ENCODE peak calls at places on chromosomes 4 and X, in five cellular contexts. One of them, this sample, is unnamed.

GRCh38 chr4:84582988-84583870 is at the start of gene CDS1:
- DNase-seq in fibroblast of lung: no peak
- DNase-seq in CD8-positive, alpha-beta memory T cell: peak; percentile 1
- DNase-seq in NT2/D1: no peak
- DNase-seq in GM23338: peak; percentile 77
- DNase-seq in this sample: peak; percentile 67

GRCh38 chr4:38242822-38243384 is 282.7 kb downstream of the PTTG2 start:
- DNase-seq in fibroblast of lung: no peak
- DNase-seq in CD8-positive, alpha-beta memory T cell: no peak
- DNase-seq in NT2/D1: no peak
- DNase-seq in GM23338: no peak
- DNase-seq in this sample: no peak

GRCh38 chr4:76486588-76487276 is 51.7 kb downstream of the SHROOM3 start:
- DNase-seq in fibroblast of lung: no peak
- DNase-seq in CD8-positive, alpha-beta memory T cell: no peak
- DNase-seq in NT2/D1: no peak
- DNase-seq in GM23338: no peak
- DNase-seq in this sample: no peak

GRCh38 chr4:106494066-106494465 is 125.5 kb upstream of the GIMD1 start:
- DNase-seq in fibroblast of lung: peak; percentile 4
- DNase-seq in CD8-positive, alpha-beta memory T cell: no peak
- DNase-seq in NT2/D1: no peak
- DNase-seq in GM23338: no peak
- DNase-seq in this sample: no peak

GRCh38 chr4:54998991-54999390 is 126.4 kb downstream of the KDR start:
- DNase-seq in fibroblast of lung: peak; percentile 64
- DNase-seq in CD8-positive, alpha-beta memory T cell: no peak
- DNase-seq in NT2/D1: no peak
- DNase-seq in GM23338: peak; percentile 68
- DNase-seq in this sample: no peak

GRCh38 chr4:740656-741282 is 35.1 kb downstream of the PCGF3 start:
- DNase-seq in fibroblast of lung: no peak
- DNase-seq in CD8-positive, alpha-beta memory T cell: no peak
- DNase-seq in NT2/D1: no peak
- DNase-seq in GM23338: no peak
- DNase-seq in this sample: no peak

GRCh38 chrX:3939967-3940610 is 226.6 kb upstream of the PRKX start:
- DNase-seq in fibroblast of lung: peak; percentile 4
- DNase-seq in CD8-positive, alpha-beta memory T cell: no peak
- DNase-seq in NT2/D1: peak; percentile 20
- DNase-seq in GM23338: peak; percentile 51
- DNase-seq in this sample: no peak

GRCh38 chrX:73400136-73400748 is 46.6 kb upstream of the CDX4 start:
- DNase-seq in fibroblast of lung: no peak
- DNase-seq in CD8-positive, alpha-beta memory T cell: no peak
- DNase-seq in NT2/D1: no peak
- DNase-seq in GM23338: peak; percentile 4
- DNase-seq in this sample: no peak

GRCh38 chr4:1504786-1505500 is 98.7 kb upstream of the NKX1-1 start:
- DNase-seq in fibroblast of lung: no peak
- DNase-seq in CD8-positive, alpha-beta memory T cell: no peak
- DNase-seq in NT2/D1: no peak
- DNase-seq in GM23338: no peak
- DNase-seq in this sample: no peak

GRCh38 chrX:154486052-154486395 is 391 bp downstream of the UBL4A start:
- DNase-seq in fibroblast of lung: no peak
- DNase-seq in CD8-positive, alpha-beta memory T cell: peak; percentile 22
- DNase-seq in NT2/D1: no peak
- DNase-seq in GM23338: peak; percentile 7
- DNase-seq in this sample: peak; percentile 27

GRCh38 chr4:57037982-57038604 is 59.4 kb downstream of the POLR2B start:
- DNase-seq in fibroblast of lung: peak; percentile 53
- DNase-seq in CD8-positive, alpha-beta memory T cell: no peak
- DNase-seq in NT2/D1: peak; percentile 46
- DNase-seq in GM23338: peak; percentile 89
- DNase-seq in this sample: peak; percentile 84

GRCh38 chrX:48781705-48782104 is 4.7 kb upstream of the GATA1 start:
- DNase-seq in fibroblast of lung: no peak
- DNase-seq in CD8-positive, alpha-beta memory T cell: no peak
- DNase-seq in NT2/D1: no peak
- DNase-seq in GM23338: no peak
- DNase-seq in this sample: no peak

GRCh38 chr4:13968723-13969122 is 341.2 kb upstream of the BOD1L1 start:
- DNase-seq in fibroblast of lung: peak; percentile 17
- DNase-seq in CD8-positive, alpha-beta memory T cell: no peak
- DNase-seq in NT2/D1: no peak
- DNase-seq in GM23338: no peak
- DNase-seq in this sample: no peak

GRCh38 chrX:47497274-47497673 is 14.3 kb upstream of the ZNF41 start:
- DNase-seq in fibroblast of lung: peak; percentile 67
- DNase-seq in CD8-positive, alpha-beta memory T cell: no peak
- DNase-seq in NT2/D1: no peak
- DNase-seq in GM23338: no peak
- DNase-seq in this sample: no peak

GRCh38 chr4:20698820-20699219 is 1.4 kb upstream of the PACRGL start:
- DNase-seq in fibroblast of lung: no peak
- DNase-seq in CD8-positive, alpha-beta memory T cell: no peak
- DNase-seq in NT2/D1: no peak
- DNase-seq in GM23338: no peak
- DNase-seq in this sample: no peak

GRCh38 chrX:71609095-71609750 is 9.1 kb downstream of the CXCR3 start:
- DNase-seq in fibroblast of lung: no peak
- DNase-seq in CD8-positive, alpha-beta memory T cell: no peak
- DNase-seq in NT2/D1: no peak
- DNase-seq in GM23338: no peak
- DNase-seq in this sample: no peak

GRCh38 chr4:99983289-99983943 is 33.3 kb upstream of the H2AZ1 start:
- DNase-seq in fibroblast of lung: no peak
- DNase-seq in CD8-positive, alpha-beta memory T cell: no peak
- DNase-seq in NT2/D1: no peak
- DNase-seq in GM23338: no peak
- DNase-seq in this sample: no peak

GRCh38 chr4:7967501-7968261 is 28.0 kb upstream of the AFAP1 start:
- DNase-seq in fibroblast of lung: peak; percentile 53
- DNase-seq in CD8-positive, alpha-beta memory T cell: no peak
- DNase-seq in NT2/D1: no peak
- DNase-seq in GM23338: no peak
- DNase-seq in this sample: no peak

GRCh38 chr4:946517-947471 is 14.5 kb downstream of the TMEM175 start:
- DNase-seq in fibroblast of lung: no peak
- DNase-seq in CD8-positive, alpha-beta memory T cell: no peak
- DNase-seq in NT2/D1: no peak
- DNase-seq in GM23338: no peak
- DNase-seq in this sample: no peak

GRCh38 chrX:9626379-9626778 is 139.3 kb downstream of the GPR143 start:
- DNase-seq in fibroblast of lung: no peak
- DNase-seq in CD8-positive, alpha-beta memory T cell: no peak
- DNase-seq in NT2/D1: no peak
- DNase-seq in GM23338: no peak
- DNase-seq in this sample: no peak

GRCh38 chrX:46796574-46797191 is 37.8 kb upstream of the SLC9A7 start:
- DNase-seq in fibroblast of lung: peak; percentile 69
- DNase-seq in CD8-positive, alpha-beta memory T cell: peak; percentile 41
- DNase-seq in NT2/D1: peak; percentile 57
- DNase-seq in GM23338: peak; percentile 69
- DNase-seq in this sample: peak; percentile 57

GRCh38 chrX:19715711-19716638 is 171.4 kb downstream of the SH3KBP1 start:
- DNase-seq in fibroblast of lung: no peak
- DNase-seq in CD8-positive, alpha-beta memory T cell: no peak
- DNase-seq in NT2/D1: no peak
- DNase-seq in GM23338: no peak
- DNase-seq in this sample: no peak

GRCh38 chr4:88880501-88881226 is 176.3 kb downstream of the FAM13A start:
- DNase-seq in fibroblast of lung: no peak
- DNase-seq in CD8-positive, alpha-beta memory T cell: no peak
- DNase-seq in NT2/D1: no peak
- DNase-seq in GM23338: no peak
- DNase-seq in this sample: peak; percentile 29

GRCh38 chrX:22063284-22063683 is 31.2 kb downstream of the PHEX start:
- DNase-seq in fibroblast of lung: no peak
- DNase-seq in CD8-positive, alpha-beta memory T cell: no peak
- DNase-seq in NT2/D1: no peak
- DNase-seq in GM23338: no peak
- DNase-seq in this sample: no peak

GRCh38 chr4:184848510-184848909 is 22.7 kb upstream of the ACSL1 start:
- DNase-seq in fibroblast of lung: no peak
- DNase-seq in CD8-positive, alpha-beta memory T cell: no peak
- DNase-seq in NT2/D1: no peak
- DNase-seq in GM23338: no peak
- DNase-seq in this sample: no peak

GRCh38 chrX:55451990-55452824 is at the start of gene MAGEH1:
- DNase-seq in fibroblast of lung: peak; percentile 82
- DNase-seq in CD8-positive, alpha-beta memory T cell: peak; percentile 68
- DNase-seq in NT2/D1: peak; percentile 49
- DNase-seq in GM23338: peak; percentile 69
- DNase-seq in this sample: peak; percentile 88

GRCh38 chrX:8815460-8816065 is 14.4 kb upstream of the FAM9A start:
- DNase-seq in fibroblast of lung: peak; percentile 42
- DNase-seq in CD8-positive, alpha-beta memory T cell: no peak
- DNase-seq in NT2/D1: peak; percentile 48
- DNase-seq in GM23338: peak; percentile 78
- DNase-seq in this sample: no peak

GRCh38 chr4:89928867-89929266 is 34.2 kb downstream of the MMRN1 start:
- DNase-seq in fibroblast of lung: no peak
- DNase-seq in CD8-positive, alpha-beta memory T cell: no peak
- DNase-seq in NT2/D1: no peak
- DNase-seq in GM23338: no peak
- DNase-seq in this sample: no peak

GRCh38 chr4:7857238-7857701 is 82.4 kb downstream of the AFAP1 start:
- DNase-seq in fibroblast of lung: peak; percentile 92
- DNase-seq in CD8-positive, alpha-beta memory T cell: no peak
- DNase-seq in NT2/D1: no peak
- DNase-seq in GM23338: no peak
- DNase-seq in this sample: peak; percentile 39

GRCh38 chrX:120840826-120841225 is 34.8 kb downstream of the CT47B1 start:
- DNase-seq in fibroblast of lung: no peak
- DNase-seq in CD8-positive, alpha-beta memory T cell: no peak
- DNase-seq in NT2/D1: no peak
- DNase-seq in GM23338: no peak
- DNase-seq in this sample: no peak

GRCh38 chr4:7752649-7753048 is 187.0 kb downstream of the AFAP1 start:
- DNase-seq in fibroblast of lung: no peak
- DNase-seq in CD8-positive, alpha-beta memory T cell: no peak
- DNase-seq in NT2/D1: no peak
- DNase-seq in GM23338: no peak
- DNase-seq in this sample: no peak

GRCh38 chr4:142567199-142567598 is 278.9 kb downstream of the INPP4B start:
- DNase-seq in fibroblast of lung: no peak
- DNase-seq in CD8-positive, alpha-beta memory T cell: peak; percentile 6
- DNase-seq in NT2/D1: no peak
- DNase-seq in GM23338: peak; percentile 87
- DNase-seq in this sample: no peak

GRCh38 chr4:89316931-89317366 is 9.3 kb upstream of the GPRIN3 start:
- DNase-seq in fibroblast of lung: peak; percentile 21
- DNase-seq in CD8-positive, alpha-beta memory T cell: peak; percentile 14
- DNase-seq in NT2/D1: no peak
- DNase-seq in GM23338: no peak
- DNase-seq in this sample: no peak

GRCh38 chr4:83285022-83285387 is 407 bp upstream of the COQ2 start:
- DNase-seq in fibroblast of lung: peak; percentile 61
- DNase-seq in CD8-positive, alpha-beta memory T cell: no peak
- DNase-seq in NT2/D1: no peak
- DNase-seq in GM23338: peak; percentile 47
- DNase-seq in this sample: no peak
- H3K4me1 ChIP-seq in fibroblast of lung: peaks cover 3% of the 10 kb centered on the region
- H3K4me1 ChIP-seq in CD8-positive, alpha-beta memory T cell: peaks cover 12% of the 10 kb centered on the region
- H3K4me1 ChIP-seq in NT2/D1: no peaks in the 10 kb centered on the region
- H3K4me1 ChIP-seq in GM23338: peaks cover 5% of the 10 kb centered on the region
- H3K4me1 ChIP-seq in this sample: peaks cover 17% of the 10 kb centered on the region

GRCh38 chr4:109729155-109729562 is 711 bp downstream of the PLA2G12A start:
- DNase-seq in fibroblast of lung: peak; percentile 34
- DNase-seq in CD8-positive, alpha-beta memory T cell: no peak
- DNase-seq in NT2/D1: no peak
- DNase-seq in GM23338: peak; percentile 27
- DNase-seq in this sample: no peak

GRCh38 chr4:109723110-109723509 is 6.8 kb downstream of the PLA2G12A start:
- DNase-seq in fibroblast of lung: no peak
- DNase-seq in CD8-positive, alpha-beta memory T cell: no peak
- DNase-seq in NT2/D1: no peak
- DNase-seq in GM23338: no peak
- DNase-seq in this sample: no peak

GRCh38 chr4:109730294-109731051 is 603 bp upstream of the PLA2G12A start:
- DNase-seq in fibroblast of lung: peak; percentile 58
- DNase-seq in CD8-positive, alpha-beta memory T cell: no peak
- DNase-seq in NT2/D1: peak; percentile 16
- DNase-seq in GM23338: peak; percentile 71
- DNase-seq in this sample: peak; percentile 66

GRCh38 chr4:109729563-109730293 is at the start of gene PLA2G12A:
- DNase-seq in fibroblast of lung: peak; percentile 55
- DNase-seq in CD8-positive, alpha-beta memory T cell: peak; percentile 74
- DNase-seq in NT2/D1: peak; percentile 38
- DNase-seq in GM23338: peak; percentile 93
- DNase-seq in this sample: peak; percentile 83

GRCh38 chr4:109728385-109728784 is 1.5 kb downstream of the PLA2G12A start:
- DNase-seq in fibroblast of lung: no peak
- DNase-seq in CD8-positive, alpha-beta memory T cell: no peak
- DNase-seq in NT2/D1: no peak
- DNase-seq in GM23338: no peak
- DNase-seq in this sample: no peak
- H3K4me3 ChIP-seq in fibroblast of lung: peak overlapping the region; percentile 34
- H3K4me3 ChIP-seq in CD8-positive, alpha-beta memory T cell: peak overlapping the region; percentile 89
- H3K4me3 ChIP-seq in NT2/D1: no peak overlapping the region
- H3K4me3 ChIP-seq in GM23338: peak overlapping the region; percentile 68
- H3K4me3 ChIP-seq in this sample: peak overlapping the region; percentile 78

DNA sequence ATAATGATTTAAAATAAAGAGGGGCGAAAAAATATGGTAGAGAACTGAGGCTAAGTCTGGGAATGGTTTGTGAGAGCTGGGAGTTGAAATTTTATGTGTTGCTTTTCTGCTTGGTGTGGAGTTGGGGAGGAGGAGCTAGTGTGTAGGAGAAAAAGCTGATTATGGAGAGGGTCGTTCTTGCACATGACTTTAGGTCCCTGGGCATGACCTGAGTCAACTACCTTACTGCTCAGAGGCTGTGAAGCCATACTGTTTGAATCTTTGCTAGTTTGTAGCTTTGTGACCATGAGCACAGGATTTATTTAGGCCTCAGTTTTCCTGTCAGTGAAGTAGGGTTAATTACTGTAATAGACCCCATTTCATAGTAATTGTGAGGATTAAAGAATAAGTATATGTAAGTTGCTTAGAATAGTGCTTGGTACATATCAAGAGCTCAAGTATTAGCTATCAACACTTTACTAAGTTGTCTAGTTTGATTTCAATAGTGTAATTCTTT is 78.6 kb downstream of the KDM6A start:
- DNase-seq in fibroblast of lung: no peak
- DNase-seq in CD8-positive, alpha-beta memory T cell: no peak
- DNase-seq in NT2/D1: no peak
- DNase-seq in GM23338: no peak
- DNase-seq in this sample: no peak
- H3K4me1 ChIP-seq in fibroblast of lung: no peaks in the 10 kb centered on the region
- H3K4me1 ChIP-seq in CD8-positive, alpha-beta memory T cell: peaks cover 15% of the 10 kb centered on the region
- H3K4me1 ChIP-seq in NT2/D1: no peaks in the 10 kb centered on the region
- H3K4me1 ChIP-seq in GM23338: peaks cover 16% of the 10 kb centered on the region
- H3K4me1 ChIP-seq in this sample: peaks cover 19% of the 10 kb centered on the region

GRCh38 chr4:18063079-18063478 is 41.5 kb upstream of the LCORL start:
- DNase-seq in fibroblast of lung: no peak
- DNase-seq in CD8-positive, alpha-beta memory T cell: no peak
- DNase-seq in NT2/D1: no peak
- DNase-seq in GM23338: no peak
- DNase-seq in this sample: no peak

GRCh38 chr4:18052158-18052557 is 30.6 kb upstream of the LCORL start:
- DNase-seq in fibroblast of lung: no peak
- DNase-seq in CD8-positive, alpha-beta memory T cell: no peak
- DNase-seq in NT2/D1: no peak
- DNase-seq in GM23338: no peak
- DNase-seq in this sample: no peak

GRCh38 chr4:18057821-18058533 is 36.4 kb upstream of the LCORL start:
- DNase-seq in fibroblast of lung: no peak
- DNase-seq in CD8-positive, alpha-beta memory T cell: no peak
- DNase-seq in NT2/D1: no peak
- DNase-seq in GM23338: no peak
- DNase-seq in this sample: no peak
- H3K4me3 ChIP-seq in fibroblast of lung: no peak overlapping the region
- H3K4me3 ChIP-seq in CD8-positive, alpha-beta memory T cell: no peak overlapping the region
- H3K4me3 ChIP-seq in NT2/D1: no peak overlapping the region
- H3K4me3 ChIP-seq in GM23338: no peak overlapping the region
- H3K4me3 ChIP-seq in this sample: no peak overlapping the region